ENCODE peak calls at places on chromosomes 1 and 21, in eight cellular contexts. E is A549, G is cardiac fibroblast, K is SK-N-SH, A is NB4, W is choroid plexus epithelial cell, F is psoas muscle, N is thoracic aorta. X is an unnamed sample.

GRCh38 chr1:230792691-230793462 is 45.7 kb downstream of the CAPN9 start:
- DNase-seq in E (no peak), G (peak), K (no peak), A (no peak), W (peak), F (no peak), N (no peak), X (no peak)

GRCh38 chr1:38114231-38114630 is 67.6 kb upstream of the POU3F1 start:
- DNase-seq in E (no peak), G (no peak), K (no peak), A (no peak), W (no peak), F (peak), N (peak), X (no peak)

GRCh38 chr1:224264321-224264720 is 65.7 kb downstream of the NVL start:
- DNase-seq in E (no peak), G (no peak), K (no peak), A (no peak), W (peak), F (no peak), N (no peak), X (no peak)

GRCh38 chr1:36464605-36465393 is 615 bp upstream of the MRPS15 start:
- DNase-seq in E (no peak), G (no peak), K (no peak), A (peak), W (peak), F (no peak), N (no peak), X (no peak)

GRCh38 chr1:43348809-43349593 is 9.8 kb upstream of the CDC20 start:
- DNase-seq in E (peak), G (peak), K (peak), A (no peak), W (peak), F (peak), N (peak), X (peak)

GRCh38 chr1:208536176-208536575 is 292.0 kb upstream of the PLXNA2 start:
- DNase-seq in E (no peak), G (no peak), K (no peak), A (no peak), W (no peak), F (no peak), N (no peak), X (no peak)

GRCh38 chr1:23456226-23456625 is 27.8 kb downstream of the ASAP3 start:
- DNase-seq in E (no peak), G (no peak), K (no peak), A (peak), W (no peak), F (no peak), N (no peak), X (no peak)

GRCh38 chr1:24161270-24161669 is 18.3 kb upstream of the IL22RA1 start:
- DNase-seq in E (no peak), G (no peak), K (no peak), A (no peak), W (no peak), F (no peak), N (no peak), X (no peak)

GRCh38 chr1:156076609-156077429 is 5.4 kb downstream of the MEX3A start:
- DNase-seq in E (no peak), G (no peak), K (no peak), A (no peak), W (no peak), F (peak), N (no peak), X (peak)

GRCh38 chr1:151311589-151312331 is 15.5 kb downstream of the PI4KB start:
- DNase-seq in E (peak), G (peak), K (peak), A (peak), W (peak), F (peak), N (peak), X (no peak)

GRCh38 chr1:151325646-151326429 is 1.4 kb downstream of the PI4KB start:
- DNase-seq in E (no peak), G (peak), K (no peak), A (no peak), W (peak), F (no peak), N (no peak), X (no peak)

GRCh38 chr1:206116191-206116872 is 856 bp downstream of the AVPR1B start:
- DNase-seq in E (no peak), G (no peak), K (no peak), A (no peak), W (no peak), F (no peak), N (no peak), X (no peak)

GRCh38 chr1:78834201-78834741 is 172.3 kb downstream of the ADGRL4 start:
- DNase-seq in E (no peak), G (no peak), K (no peak), A (no peak), W (no peak), F (no peak), N (no peak), X (no peak)

GRCh38 chr1:183989078-183989577 is 48.4 kb downstream of the COLGALT2 start:
- DNase-seq in E (no peak), G (peak), K (no peak), A (peak), W (peak), F (peak), N (peak), X (no peak)

GRCh38 chr1:150562384-150563339 is 13.5 kb downstream of the ADAMTSL4 start:
- DNase-seq in E (no peak), G (no peak), K (no peak), A (peak), W (peak), F (peak), N (no peak), X (no peak)

GRCh38 chr1:232987046-232987445 is 36.6 kb downstream of the NTPCR start:
- DNase-seq in E (no peak), G (no peak), K (no peak), A (no peak), W (no peak), F (no peak), N (no peak), X (no peak)

GRCh38 chr1:155051777-155052398 is 772 bp downstream of the ADAM15 start:
- DNase-seq in E (peak), G (no peak), K (peak), A (peak), W (no peak), F (peak), N (no peak), X (peak)

GRCh38 chr1:18649713-18650370 is 19.2 kb downstream of the PAX7 start:
- DNase-seq in E (no peak), G (no peak), K (peak), A (no peak), W (peak), F (no peak), N (no peak), X (no peak)

GRCh38 chr1:107557095-107557494 is 407.9 kb downstream of the VAV3 start:
- DNase-seq in E (no peak), G (no peak), K (no peak), A (no peak), W (no peak), F (no peak), N (no peak), X (no peak)

GRCh38 chr1:18886003-18886335 is 16.4 kb downstream of the ALDH4A1 start:
- DNase-seq in E (no peak), G (peak), K (no peak), A (no peak), W (no peak), F (no peak), N (no peak), X (no peak)

GRCh38 chr1:185158806-185159205 is 1.8 kb downstream of the SWT1 start:
- DNase-seq in E (no peak), G (peak), K (no peak), A (no peak), W (peak), F (no peak), N (no peak), X (no peak)

GRCh38 chr1:168083456-168084325 is 53.0 kb downstream of the GPR161 start:
- DNase-seq in E (no peak), G (peak), K (no peak), A (no peak), W (no peak), F (no peak), N (no peak), X (no peak)

GRCh38 chr1:112522621-112523020 is 13.9 kb downstream of the WNT2B start:
- DNase-seq in E (no peak), G (peak), K (no peak), A (no peak), W (peak), F (no peak), N (no peak), X (no peak)

GRCh38 chr1:115089443-115090340 is at the start of gene TSPAN2:
- DNase-seq in E (peak), G (peak), K (peak), A (peak), W (peak), F (peak), N (peak), X (peak)

GRCh38 chr1:93591833-93592635 is 89.6 kb downstream of the BCAR3 start:
- DNase-seq in E (no peak), G (no peak), K (peak), A (peak), W (no peak), F (no peak), N (no peak), X (peak)

GRCh38 chr1:155174334-155175280 is 958 bp downstream of the TRIM46 start:
- DNase-seq in E (no peak), G (no peak), K (peak), A (no peak), W (peak), F (no peak), N (no peak), X (peak)

GRCh38 chr21:36141513-36141925 is 6.6 kb downstream of the CBR3 start:
- DNase-seq in E (peak), G (peak), K (peak), A (peak), W (peak), F (peak), N (no peak), X (peak)

GRCh38 chr1:210477328-210477924 is 148.7 kb downstream of the HHAT start:
- DNase-seq in E (no peak), G (no peak), K (no peak), A (no peak), W (no peak), F (no peak), N (no peak), X (no peak)

DNA sequence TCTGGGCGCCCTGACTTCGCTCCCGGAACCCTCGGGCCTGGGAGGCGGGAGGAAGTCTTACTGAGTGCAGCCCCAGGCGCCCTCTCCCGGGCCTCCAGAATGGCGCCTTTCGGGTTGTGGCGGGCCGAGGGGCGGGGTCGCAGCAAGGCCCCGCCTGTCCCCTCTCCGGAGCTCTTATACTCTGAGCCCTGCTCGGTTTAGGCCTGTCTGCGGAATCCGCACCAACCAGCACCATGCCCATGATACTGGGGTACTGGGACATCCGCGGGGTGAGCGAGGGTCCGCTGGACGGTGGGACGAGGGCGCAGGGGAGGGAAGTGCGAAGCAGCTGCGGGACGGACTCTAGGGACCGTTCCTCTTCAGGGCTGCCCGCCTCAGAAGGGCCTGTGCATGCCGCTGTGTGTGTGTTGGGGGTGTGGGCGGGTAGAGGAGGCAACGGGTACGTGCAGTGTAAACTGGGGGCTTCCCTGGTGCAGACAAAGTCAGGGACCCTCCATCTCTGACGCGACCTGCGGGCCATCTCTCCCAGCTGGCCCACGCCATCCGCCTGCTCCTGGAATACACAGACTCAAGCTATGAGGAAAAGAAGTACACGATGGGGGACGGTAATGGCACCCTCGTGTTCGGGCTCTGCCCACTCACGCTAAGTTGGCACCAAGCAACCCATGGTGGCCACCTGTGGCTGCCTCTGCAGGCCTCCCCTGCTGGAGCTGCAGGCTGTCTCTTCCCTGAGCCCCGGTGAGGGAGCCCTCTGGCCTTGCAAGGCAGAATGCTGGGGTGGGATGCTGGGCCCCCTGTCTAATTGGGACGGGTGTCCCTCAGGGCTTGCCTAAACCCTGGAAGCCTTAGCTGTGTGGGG is at the start of gene GSTM1:
- DNase-seq in E (no peak), G (peak), K (no peak), A (no peak), W (no peak), F (peak), N (no peak), X (no peak)
- H3K4me3 ChIP-seq in E (no peak), G (no peak), K (no peak), A (no peak), W (no peak), F (peak), N (no peak), X (no peak)

DNA sequence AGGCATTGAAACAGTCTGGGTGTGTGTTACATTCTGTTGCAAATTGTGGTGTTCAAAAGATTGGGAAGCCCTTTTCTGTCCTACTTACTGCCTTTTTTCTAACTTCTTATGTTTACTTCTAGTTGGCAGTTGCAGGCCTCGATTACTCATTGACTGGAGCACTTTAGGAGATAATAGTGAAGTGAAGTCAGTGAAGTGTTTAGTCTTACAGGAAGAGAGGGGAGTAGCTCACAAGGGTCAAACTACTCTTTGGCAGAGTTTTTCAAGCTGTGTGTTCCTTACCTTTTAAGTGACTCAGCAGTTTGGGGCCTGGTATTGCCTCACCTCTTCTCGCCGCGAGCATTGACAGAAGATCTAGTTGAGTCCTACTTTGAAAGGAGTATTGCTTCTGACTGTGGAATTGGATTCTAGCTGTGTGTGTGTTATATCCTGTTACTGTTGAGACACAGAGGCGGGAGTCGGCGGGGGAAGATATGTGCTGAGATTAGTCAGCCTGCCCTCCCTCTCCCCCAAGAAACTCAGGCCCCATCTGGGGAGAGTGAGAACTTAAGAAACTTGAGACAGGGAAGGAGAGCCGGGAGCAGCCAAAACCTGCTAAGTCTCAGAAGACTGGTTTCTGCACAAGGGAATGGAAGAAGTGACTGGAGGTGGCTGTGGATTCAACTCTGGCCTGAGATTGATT is 19.3 kb downstream of the AHCYL1 start:
- DNase-seq in E (peak), G (peak), K (no peak), A (peak), W (peak), F (peak), N (peak), X (peak)
- H3K4me3 ChIP-seq in E (peak), G (peak), K (peak), A (peak), W (peak), F (peak), N (peak), X (peak)

DNA sequence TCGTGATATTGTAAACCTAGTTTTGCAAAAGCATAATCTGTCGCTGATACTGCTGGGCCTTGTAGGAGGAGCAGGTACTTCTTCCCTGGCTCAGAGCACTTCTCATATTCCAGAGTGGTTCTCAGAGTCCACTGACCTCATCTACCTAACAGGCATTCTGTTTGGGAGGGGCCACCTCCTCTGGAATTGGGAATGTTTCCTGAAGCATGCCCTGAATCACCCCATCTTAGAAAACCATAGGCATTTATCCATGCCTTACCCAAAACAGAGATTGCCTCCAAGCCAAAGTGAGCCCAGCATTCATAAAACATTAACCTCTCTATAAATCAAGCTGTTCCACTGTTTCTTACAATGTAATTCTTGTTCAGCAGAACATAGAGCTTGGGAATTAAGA is 35.1 kb downstream of the SLC44A3 start:
- DNase-seq in E (no peak), G (no peak), K (no peak), A (no peak), W (no peak), F (no peak), N (no peak), X (no peak)
- H3K4me3 ChIP-seq in E (peak), G (no peak), K (peak), A (no peak), W (no peak), F (no peak), N (peak), X (no peak)

DNA sequence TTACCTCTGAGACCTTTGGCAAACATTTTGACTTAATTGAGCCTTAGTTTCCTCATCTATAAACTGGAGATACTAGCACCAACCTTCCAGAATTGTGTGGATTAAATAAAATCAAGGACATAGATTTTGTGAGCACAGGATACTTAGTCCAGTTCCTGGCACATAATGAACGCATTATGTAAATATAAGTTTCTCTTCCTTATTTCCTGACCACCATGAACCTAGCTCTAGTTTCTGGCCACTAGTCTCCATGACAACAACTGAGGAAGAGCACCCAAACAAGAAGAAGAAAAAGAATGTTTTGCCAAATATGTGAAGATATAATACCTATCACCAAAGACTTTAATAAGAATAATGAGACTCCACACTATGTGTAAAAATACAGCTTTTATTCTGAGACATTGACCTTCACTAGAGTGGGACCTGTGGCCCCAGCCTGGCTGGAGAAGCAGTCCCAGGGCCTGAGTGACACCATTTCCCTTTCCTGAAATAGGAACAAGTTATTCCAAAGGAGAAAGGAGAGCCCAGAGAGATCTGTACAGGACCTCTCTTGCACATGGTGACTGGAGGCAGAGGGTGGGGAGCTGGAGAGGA is 894 bp upstream of the USF1 start:
- DNase-seq in E (no peak), G (no peak), K (no peak), A (peak), W (peak), F (no peak), N (no peak), X (peak)
- H3K4me3 ChIP-seq in E (peak), G (peak), K (peak), A (peak), W (peak), F (peak), N (peak), X (peak)

DNA sequence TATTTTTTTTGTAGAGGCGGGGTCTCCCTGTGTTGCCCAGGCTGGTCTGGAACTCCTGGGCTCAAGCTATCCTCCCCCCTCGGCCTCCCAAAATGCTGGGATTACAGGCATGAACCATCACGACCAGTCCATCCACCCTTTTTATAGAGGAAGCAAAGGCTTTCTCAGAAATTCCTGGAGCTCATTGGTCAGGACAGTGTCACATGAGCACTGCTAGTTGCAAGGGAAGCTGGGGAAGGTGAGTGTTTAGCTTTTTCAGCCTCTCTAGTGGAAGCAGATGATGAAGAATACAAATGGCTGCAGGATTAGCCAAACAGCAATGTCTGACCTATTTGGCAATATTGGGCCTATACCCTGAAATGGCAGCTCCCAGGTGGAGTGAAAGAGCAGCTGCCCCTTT is 8.0 kb downstream of the IGFN1 start:
- DNase-seq in E (no peak), G (no peak), K (no peak), A (no peak), W (no peak), F (no peak), N (no peak), X (no peak)
- H3K4me3 ChIP-seq in E (no peak), G (no peak), K (no peak), A (no peak), W (no peak), F (no peak), N (no peak), X (no peak)

DNA sequence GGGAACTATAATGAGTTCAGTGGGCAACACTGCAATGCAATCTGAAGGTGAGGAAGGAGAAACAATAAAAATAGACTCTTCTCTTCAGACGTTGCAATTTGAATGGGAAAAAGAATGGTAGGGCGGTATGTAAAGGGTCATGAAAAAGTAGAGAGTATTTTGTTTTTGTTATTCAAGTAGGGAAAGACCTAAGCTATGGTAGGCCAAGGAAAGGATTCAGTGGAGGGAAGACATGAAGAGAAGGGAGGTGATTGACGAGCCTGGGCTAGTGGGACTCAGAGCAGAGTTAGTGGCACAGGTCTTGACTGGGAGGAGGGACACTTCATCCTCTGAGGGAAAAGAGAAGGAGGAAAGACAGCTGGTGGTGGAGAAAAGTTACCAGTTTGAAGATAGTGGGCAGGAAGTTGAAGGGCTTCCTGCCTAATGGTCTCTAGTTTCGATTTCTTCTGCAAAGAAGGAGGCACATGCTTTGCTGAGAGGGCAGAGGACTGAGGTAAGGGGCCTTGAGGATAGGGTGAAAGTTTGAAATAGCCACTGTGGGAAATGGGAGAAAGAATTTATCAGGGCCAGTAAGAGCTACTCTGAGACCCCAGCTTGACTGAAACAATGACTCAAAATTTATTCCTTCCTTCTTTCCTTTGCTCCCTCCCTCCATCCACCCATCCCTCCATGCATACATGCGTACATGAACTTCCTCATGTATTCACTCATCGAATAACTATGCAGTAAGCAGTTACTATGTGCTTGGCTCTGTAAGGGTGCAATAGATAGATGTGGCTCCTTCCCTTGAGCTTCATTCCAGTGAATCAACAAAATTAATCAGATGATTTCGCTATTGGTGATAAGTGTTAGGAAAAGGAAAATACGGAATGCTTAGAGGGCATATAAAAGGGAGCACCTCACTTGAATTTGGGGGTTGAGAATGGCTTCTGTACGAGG is 4.2 kb downstream of the CD48 start:
- DNase-seq in E (no peak), G (no peak), K (no peak), A (peak), W (no peak), F (no peak), N (no peak), X (no peak)
- H3K4me3 ChIP-seq in E (no peak), G (no peak), K (no peak), A (no peak), W (no peak), F (peak), N (peak), X (peak)

X was measured in upper lobe of right lung.